ENCODE peak calls at places on chromosomes 6 and 20, in eight cellular contexts. P, Z, T, N, X, Q, M and I are unnamed samples.
A peak's percentile ranks its signal among the peaks of the same experiment; 100 is the strongest.

GRCh38 chr20:41408986-41409385 is 42.4 kb upstream of the EMILIN3 start:
- DNase-seq in P (no peak), Z (no peak), T (no peak), N (peak; percentile 93), X (peak; percentile 24), Q (no peak), M (no peak), I (no peak)

GRCh38 chr6:154868143-154868594 is 126.9 kb upstream of the TIAM2 start:
- DNase-seq in P (no peak), Z (no peak), T (peak; percentile 76), N (peak; percentile 69), X (no peak), Q (peak; percentile 85), M (no peak), I (peak; percentile 49)

GRCh38 chr6:25494469-25494868 is 157.5 kb upstream of the SCGN start:
- DNase-seq in P (no peak), Z (no peak), T (no peak), N (no peak), X (no peak), Q (no peak), M (no peak), I (no peak)

GRCh38 chr6:15266423-15266996 is 20.6 kb downstream of the JARID2 start:
- DNase-seq in P (peak; percentile 62), Z (no peak), T (no peak), N (no peak), X (no peak), Q (peak; percentile 64), M (no peak), I (no peak)

GRCh38 chr6:44446626-44447297 is 59.3 kb downstream of the CDC5L start:
- DNase-seq in P (no peak), Z (no peak), T (peak; percentile 93), N (peak; percentile 49), X (no peak), Q (no peak), M (no peak), I (peak; percentile 57)

GRCh38 chr20:35632539-35633115 is 17.0 kb downstream of the SPAG4 start:
- DNase-seq in P (no peak), Z (no peak), T (no peak), N (no peak), X (no peak), Q (no peak), M (no peak), I (no peak)

GRCh38 chr20:24497851-24498250 is 28.4 kb downstream of the SYNDIG1 start:
- DNase-seq in P (no peak), Z (peak; percentile 64), T (peak; percentile 33), N (peak; percentile 84), X (no peak), Q (no peak), M (no peak), I (peak; percentile 23)

GRCh38 chr6:125802943-125803377 is 12.2 kb downstream of the NCOA7 start:
- DNase-seq in P (no peak), Z (no peak), T (peak; percentile 37), N (no peak), X (no peak), Q (no peak), M (no peak), I (no peak)

GRCh38 chr6:160427312-160428068 is 79.3 kb downstream of the SLC22A3 start:
- DNase-seq in P (no peak), Z (no peak), T (no peak), N (no peak), X (no peak), Q (no peak), M (no peak), I (no peak)

GRCh38 chr20:62636446-62636845 is 5.9 kb upstream of the SLCO4A1 start:
- DNase-seq in P (no peak), Z (no peak), T (no peak), N (peak; percentile 3), X (no peak), Q (no peak), M (no peak), I (no peak)

GRCh38 chr6:134436281-134436815 is 118.4 kb upstream of the SGK1 start:
- DNase-seq in P (no peak), Z (no peak), T (peak; percentile 99), N (peak; percentile 48), X (peak; percentile 39), Q (no peak), M (peak; percentile 70), I (peak; percentile 49)

GRCh38 chr6:106609699-106610098 is 19.6 kb downstream of the RTN4IP1 start:
- DNase-seq in P (no peak), Z (no peak), T (no peak), N (peak; percentile 64), X (no peak), Q (peak; percentile 67), M (no peak), I (peak; percentile 51)

GRCh38 chr6:21559238-21559637 is 34.3 kb upstream of the SOX4 start:
- DNase-seq in P (no peak), Z (no peak), T (no peak), N (peak; percentile 96), X (no peak), Q (no peak), M (no peak), I (peak; percentile 43)

GRCh38 chr6:47169785-47170685 is 127.9 kb upstream of the ADGRF1 start:
- DNase-seq in P (no peak), Z (no peak), T (peak; percentile 47), N (peak; percentile 76), X (no peak), Q (no peak), M (no peak), I (no peak)

GRCh38 chr6:170290306-170291128 is at the start of gene DLL1:
- DNase-seq in P (no peak), Z (peak; percentile 57), T (peak; percentile 29), N (peak; percentile 87), X (peak; percentile 74), Q (peak; percentile 87), M (no peak), I (peak; percentile 97)

GRCh38 chr6:166646716-166647115 is 19.7 kb upstream of the RPS6KA2 start:
- DNase-seq in P (no peak), Z (no peak), T (no peak), N (no peak), X (no peak), Q (no peak), M (no peak), I (no peak)

GRCh38 chr6:49072146-49072545 is 390.9 kb downstream of the MMUT start:
- DNase-seq in P (no peak), Z (no peak), T (no peak), N (no peak), X (no peak), Q (no peak), M (no peak), I (no peak)

GRCh38 chr6:122202576-122203137 is 196.8 kb upstream of the HSF2 start:
- DNase-seq in P (no peak), Z (no peak), T (no peak), N (no peak), X (no peak), Q (peak; percentile 25), M (no peak), I (no peak)

GRCh38 chr6:167487706-167488664 is 163.1 kb downstream of the TTLL2 start:
- DNase-seq in P (no peak), Z (no peak), T (no peak), N (no peak), X (no peak), Q (no peak), M (no peak), I (no peak)

GRCh38 chr20:62238569-62239277 is 402 bp downstream of the OSBPL2 start:
- DNase-seq in P (no peak), Z (peak; percentile 41), T (no peak), N (peak; percentile 44), X (no peak), Q (peak; percentile 61), M (no peak), I (peak; percentile 74)

GRCh38 chr6:160791981-160792418 is 90.0 kb downstream of the PLG start:
- DNase-seq in P (no peak), Z (no peak), T (no peak), N (no peak), X (no peak), Q (no peak), M (no peak), I (no peak)

GRCh38 chr6:145028144-145028818 is 707.0 kb downstream of the EPM2A start:
- DNase-seq in P (no peak), Z (no peak), T (peak; percentile 33), N (peak; percentile 87), X (no peak), Q (peak; percentile 60), M (no peak), I (peak; percentile 84)

GRCh38 chr20:53030061-53030460 is 57.9 kb downstream of the TSHZ2 start:
- DNase-seq in P (no peak), Z (no peak), T (no peak), N (no peak), X (no peak), Q (no peak), M (no peak), I (no peak)

GRCh38 chr20:58638467-58639181 is 12.5 kb upstream of the STX16 start:
- DNase-seq in P (no peak), Z (no peak), T (no peak), N (no peak), X (no peak), Q (no peak), M (no peak), I (no peak)

GRCh38 chr20:35012227-35013069 is 56.8 kb downstream of the MYH7B start:
- DNase-seq in P (no peak), Z (peak; percentile 8), T (no peak), N (no peak), X (no peak), Q (no peak), M (no peak), I (no peak)

GRCh38 chr20:44576297-44576696 is 6.1 kb upstream of the PKIG start:
- DNase-seq in P (no peak), Z (no peak), T (peak; percentile 67), N (peak; percentile 1), X (no peak), Q (peak; percentile 40), M (no peak), I (no peak)

GRCh38 chr20:18537651-18538050 is 29.6 kb upstream of the SMIM26 start:
- DNase-seq in P (no peak), Z (no peak), T (peak; percentile 51), N (no peak), X (no peak), Q (no peak), M (no peak), I (no peak)

GRCh38 chr6:149862901-149863595 is 1.1 kb downstream of the LRP11 start:
- DNase-seq in P (peak; percentile 53), Z (peak; percentile 79), T (peak; percentile 57), N (peak; percentile 83), X (peak; percentile 58), Q (peak; percentile 71), M (no peak), I (peak; percentile 82)

GRCh38 chr20:62409935-62410741 is 3.1 kb upstream of the CABLES2 start:
- DNase-seq in P (no peak), Z (peak; percentile 83), T (no peak), N (peak; percentile 80), X (no peak), Q (peak; percentile 81), M (no peak), I (peak; percentile 76)

GRCh38 chr6:20841806-20842205 is 307.5 kb downstream of the CDKAL1 start:
- DNase-seq in P (no peak), Z (no peak), T (no peak), N (no peak), X (no peak), Q (no peak), M (no peak), I (no peak)

GRCh38 chr20:42530855-42531674 is 658.6 kb downstream of the PTPRT start:
- DNase-seq in P (no peak), Z (no peak), T (no peak), N (peak; percentile 6), X (no peak), Q (peak; percentile 13), M (no peak), I (peak; percentile 7)

GRCh38 chr20:40670251-40670650 is 18.8 kb downstream of the MAFB start:
- DNase-seq in P (no peak), Z (no peak), T (no peak), N (no peak), X (no peak), Q (no peak), M (no peak), I (no peak)

GRCh38 chr20:49894073-49894470 is 21.3 kb downstream of the SPATA2 start:
- DNase-seq in P (no peak), Z (no peak), T (no peak), N (no peak), X (no peak), Q (no peak), M (peak; percentile 47), I (no peak)